ENCODE peak calls at places on chromosomes 12 and 14, in six cellular contexts. I is activated naive CD8-positive, alpha-beta T cell treated with anti-CD3 and anti-CD28 coated beads, Interleukin-2, amount 50 U/mL, for 24 hours; P is amygdala; T is neural crest cell; B is HEK293T; X is transverse colon. R is an unnamed sample.

GRCh38 chr12:1837541-1838206 is 17.3 kb downstream of the LRTM2 start:
- DNase-seq in I (no peak), P (no peak), T (peak; percentile 22), B (no peak), X (no peak), R (no peak)

GRCh38 chr12:19808371-19808770 is 369.1 kb downstream of the AEBP2 start:
- DNase-seq in I (no peak), X (no peak), B (no peak), T (no peak), P (no peak), R (no peak)

GRCh38 chr14:43983721-43984120 is 523.4 kb downstream of the FSCB start:
- DNase-seq in B (no peak), P (no peak), I (no peak), T (no peak), X (no peak), R (no peak)

GRCh38 chr12:51191516-51192283 is 18.8 kb upstream of the TFCP2 start:
- DNase-seq in P (no peak), I (no peak), B (no peak), T (no peak), X (no peak), R (no peak)

GRCh38 chr12:124857921-124858461 is 5.7 kb downstream of the SCARB1 start:
- DNase-seq in T (no peak), P (no peak), X (no peak), I (no peak), B (no peak), R (no peak)

GRCh38 chr14:100846309-100846859 is 20.5 kb downstream of the MEG3 start:
- DNase-seq in I (no peak), B (no peak), P (no peak), X (no peak), T (no peak), R (no peak)

GRCh38 chr12:116130431-116130830 is 147.1 kb downstream of the MED13L start:
- DNase-seq in T (no peak), P (no peak), X (no peak), I (no peak), B (no peak), R (peak; percentile 87)

GRCh38 chr12:105382771-105383632 is 52.5 kb downstream of the C12orf75 start:
- DNase-seq in P (no peak), B (peak; percentile 63), X (no peak), T (peak; percentile 14), I (peak; percentile 5), R (peak; percentile 67)

GRCh38 chr14:57526942-57527341 is 33.3 kb upstream of the CCDC198 start:
- DNase-seq in X (no peak), B (no peak), I (no peak), P (no peak), T (no peak), R (peak; percentile 69)

GRCh38 chr12:10016881-10017280 is 6.5 kb downstream of the CLEC12B start:
- DNase-seq in B (no peak), T (no peak), X (no peak), P (no peak), I (no peak), R (no peak)

GRCh38 chr12:26197832-26198231 is 2.5 kb downstream of the SSPN start:
- DNase-seq in B (no peak), T (no peak), X (no peak), P (no peak), I (no peak), R (no peak)

GRCh38 chr14:80264698-80265097 is 53.4 kb upstream of the DIO2 start:
- DNase-seq in T (no peak), P (no peak), B (no peak), X (no peak), I (no peak), R (no peak)

GRCh38 chr12:118103231-118103600 is 595 bp downstream of the VSIG10 start:
- DNase-seq in I (peak; percentile 19), X (peak; percentile 31), T (no peak), B (peak; percentile 32), P (no peak), R (peak; percentile 69)

GRCh38 chr12:75587340-75588106 is 76.1 kb upstream of the KRR1 start:
- DNase-seq in I (no peak), X (no peak), B (no peak), T (no peak), P (no peak), R (no peak)

GRCh38 chr14:89061696-89062095 is 237.2 kb downstream of the TTC8 start:
- DNase-seq in P (no peak), I (no peak), X (no peak), T (no peak), B (no peak), R (peak; percentile 84)

GRCh38 chr12:10554228-10554970 is 48.7 kb downstream of the EIF2S3B start:
- DNase-seq in I (no peak), B (no peak), T (no peak), X (no peak), P (no peak), R (no peak)

GRCh38 chr12:93016752-93017350 is 87.8 kb upstream of the EEA1 start:
- DNase-seq in B (no peak), T (no peak), P (no peak), I (no peak), X (no peak), R (no peak)

GRCh38 chr14:34059037-34059924 is 108.4 kb upstream of the EGLN3 start:
- DNase-seq in B (no peak), P (no peak), I (no peak), X (no peak), T (no peak), R (no peak)

GRCh38 chr12:15808250-15808971 is 19.2 kb upstream of the EPS8 start:
- DNase-seq in B (no peak), X (no peak), I (no peak), P (no peak), T (no peak), R (no peak)

GRCh38 chr14:92568621-92569479 is 55.3 kb downstream of the RIN3 start:
- DNase-seq in P (no peak), B (no peak), X (no peak), T (no peak), I (peak; percentile 58), R (no peak)